ENCODE peak calls at places on chromosomes 13 and 19, in five cellular contexts. T is transverse colon, K is upper lobe of right lung, M is spleen, V is adrenal gland. S is an unnamed sample.

GRCh38 chr13:86142080-86142479 is 342.9 kb upstream of the SLITRK6 start:
- DNase-seq in T (no peak), V (no peak), M (no peak), K (no peak), S (no peak)

GRCh38 chr13:50914848-50915247 is 5.3 kb downstream of the RNASEH2B start:
- DNase-seq in K (no peak), V (no peak), T (no peak), M (no peak), S (no peak)

GRCh38 chr13:98977568-98978270 is at the start of gene DOCK9:
- DNase-seq in T (peak; percentile 34), V (peak; percentile 36), K (peak; percentile 69), M (no peak), S (peak; percentile 43)

GRCh38 chr19:19459707-19460251 is 54.3 kb downstream of the GATAD2A start:
- DNase-seq in M (peak; percentile 90), T (peak; percentile 54), K (no peak), V (peak; percentile 68), S (no peak)

GRCh38 chr13:93244141-93244917 is 17.7 kb downstream of the GPC6 start:
- DNase-seq in V (peak; percentile 28), T (no peak), M (no peak), K (no peak), S (peak; percentile 21)

GRCh38 chr19:15114153-15114540 is 6.9 kb downstream of the SYDE1 start:
- DNase-seq in K (no peak), V (peak; percentile 60), M (no peak), T (no peak), S (no peak)

GRCh38 chr13:66446413-66446812 is 783.7 kb downstream of the PCDH9 start:
- DNase-seq in T (no peak), K (no peak), M (no peak), V (no peak), S (no peak)

GRCh38 chr19:45560686-45561085 is 23.9 kb downstream of the OPA3 start:
- DNase-seq in T (no peak), K (no peak), V (no peak), M (no peak), S (no peak)

GRCh38 chr13:110462091-110462490 is 99.4 kb downstream of the RAB20 start:
- DNase-seq in V (no peak), M (no peak), T (no peak), K (no peak), S (no peak)

GRCh38 chr13:45133396-45134118 is 13.2 kb downstream of the GTF2F2 start:
- DNase-seq in T (no peak), K (no peak), M (no peak), V (no peak), S (no peak)

GRCh38 chr13:31970237-31970930 is 61.2 kb upstream of the FRY start:
- DNase-seq in V (no peak), K (no peak), T (no peak), M (no peak), S (no peak)

GRCh38 chr19:31262673-31263308 is 86.4 kb downstream of the TSHZ3 start:
- DNase-seq in M (no peak), V (no peak), T (no peak), K (no peak), S (no peak)

GRCh38 chr19:38684078-38684861 is 36.8 kb downstream of the ACTN4 start:
- DNase-seq in M (no peak), T (peak; percentile 87), V (peak; percentile 90), K (peak; percentile 79), S (peak; percentile 90)

GRCh38 chr13:76993021-76993420 is 1.1 kb downstream of the CLN5 start:
- DNase-seq in T (no peak), V (no peak), M (no peak), K (no peak), S (no peak)

GRCh38 chr19:35853038-35853756 is 893 bp upstream of the NPHS1 start:
- DNase-seq in V (no peak), T (no peak), K (no peak), M (no peak), S (no peak)

GRCh38 chr13:73058432-73058740 is 419 bp upstream of the KLF5 start:
- DNase-seq in V (no peak), T (no peak), M (no peak), K (no peak), S (no peak)

GRCh38 chr13:51637852-51638496 is 53.7 kb downstream of the WDFY2 start:
- DNase-seq in M (no peak), V (no peak), T (no peak), K (no peak), S (no peak)

GRCh38 chr13:51778407-51778806 is 25.6 kb downstream of the DHRS12 start:
- DNase-seq in T (no peak), M (no peak), V (peak; percentile 47), K (no peak), S (no peak)

GRCh38 chr13:107809125-107809524 is 406.2 kb downstream of the LIG4 start:
- DNase-seq in M (no peak), T (no peak), V (no peak), K (no peak), S (no peak)

GRCh38 chr19:48881741-48882657 is 9.8 kb downstream of the PPP1R15A start:
- DNase-seq in T (no peak), V (no peak), M (no peak), K (no peak), S (peak; percentile 44)

GRCh38 chr19:38304866-38305429 is 897 bp downstream of the C19orf33 start:
- DNase-seq in K (peak; percentile 92), V (no peak), T (peak; percentile 94), M (peak; percentile 86), S (peak; percentile 95)

GRCh38 chr13:33057019-33057785 is 41.0 kb downstream of the KL start:
- DNase-seq in K (no peak), V (no peak), T (no peak), M (no peak), S (no peak)

GRCh38 chr13:21637296-21637695 is 33.3 kb upstream of the MICU2 start:
- DNase-seq in M (peak; percentile 76), T (peak; percentile 86), V (peak; percentile 53), K (peak; percentile 87), S (peak; percentile 43)

GRCh38 chr19:30003862-30004261 is 61.8 kb downstream of the URI1 start:
- DNase-seq in V (no peak), K (no peak), T (no peak), M (no peak), S (no peak)

GRCh38 chr19:32675720-32676185 is at the start of gene RGS9BP:
- DNase-seq in K (peak; percentile 93), T (peak; percentile 87), M (peak; percentile 94), V (peak; percentile 88), S (peak; percentile 84)

DNA sequence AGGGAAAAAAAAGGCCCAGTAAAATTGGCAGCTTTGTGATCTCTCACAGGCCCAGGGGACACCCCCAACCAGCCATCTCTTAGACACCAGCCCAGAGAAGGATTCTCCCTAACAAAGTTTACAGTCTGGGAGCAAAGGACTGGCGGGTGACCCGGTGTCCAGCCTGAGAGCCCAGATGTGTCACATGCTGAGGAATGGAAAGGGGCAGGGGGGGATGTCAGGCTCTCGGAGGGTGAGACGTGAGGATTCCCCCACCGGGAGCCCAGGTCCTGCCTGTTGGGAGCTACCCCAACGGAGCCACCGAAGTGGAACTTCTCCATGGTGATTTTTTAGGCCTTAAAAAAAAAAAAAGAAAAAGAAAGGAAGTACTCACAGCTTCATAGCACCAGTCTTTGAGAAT is 4.8 kb upstream of the CTXN1 start:
- DNase-seq in M (no peak), V (no peak), K (no peak), T (no peak), S (no peak)
- TF ChIP-seq CTCF in M (no peak), V (no peak), K (no peak), T (no peak), S (no peak)

GRCh38 chr19:3762130-3762473 is 380 bp upstream of the MRPL54 start:
- DNase-seq in V (no peak), K (no peak), M (no peak), T (no peak), S (no peak)

GRCh38 chr19:3762501-3763459 is at the start of gene MRPL54:
- DNase-seq in M (peak; percentile 100), T (peak; percentile 100), V (peak; percentile 99), K (peak; percentile 100), S (peak; percentile 100)

GRCh38 chr19:3760871-3761361 is 576 bp downstream of the APBA3 start:
- DNase-seq in T (no peak), M (no peak), K (no peak), V (no peak), S (no peak)

GRCh38 chr19:3761382-3762129 is at the start of gene APBA3:
- DNase-seq in V (peak; percentile 91), T (peak; percentile 95), K (peak; percentile 96), M (peak; percentile 97), S (peak; percentile 96)

GRCh38 chr19:3759482-3760254 is 1.8 kb downstream of the APBA3 start:
- DNase-seq in T (no peak), K (no peak), M (no peak), V (no peak), S (no peak)
- H3K27ac ChIP-seq in T (no peak overlapping the region), K (no peak overlapping the region), M (no peak overlapping the region), V (no peak overlapping the region), S (no peak overlapping the region)

GRCh38 chr19:55300821-55301458 is 17.1 kb downstream of the BRSK1 start:
- DNase-seq in T (no peak), V (peak; percentile 60), M (no peak), K (no peak), S (no peak)
- H3K36me3 ChIP-seq in T (no peaks in the 10 kb centered on the region), V (peaks cover 12% of the 10 kb centered on the region), M (no peaks in the 10 kb centered on the region), K (no peaks in the 10 kb centered on the region), S (no peaks in the 10 kb centered on the region)

GRCh38 chr19:16527971-16528521 is 14.2 kb downstream of the CHERP start:
- DNase-seq in T (no peak), K (no peak), V (peak; percentile 35), M (no peak), S (no peak)
- TF ChIP-seq CTCF in T (peak; percentile 15), K (peak; percentile 34), V (peak; percentile 20), M (no peak), S (peak; percentile 28)

GRCh38 chr19:51339313-51339686 is 2.6 kb downstream of the VSIG10L start:
- DNase-seq in K (no peak), V (no peak), T (no peak), M (no peak), S (peak; percentile 66)

GRCh38 chr19:51337861-51338562 is 3.9 kb downstream of the VSIG10L start:
- DNase-seq in K (no peak), T (no peak), M (no peak), V (no peak), S (no peak)

GRCh38 chr19:51339687-51340656 is 2.0 kb downstream of the VSIG10L start:
- DNase-seq in K (peak; percentile 100), V (peak; percentile 100), M (peak; percentile 98), T (peak; percentile 99), S (peak; percentile 99)

GRCh38 chr19:51337141-51337860 is 4.6 kb downstream of the VSIG10L start:
- DNase-seq in K (no peak), V (no peak), T (no peak), M (no peak), S (no peak)

DNA sequence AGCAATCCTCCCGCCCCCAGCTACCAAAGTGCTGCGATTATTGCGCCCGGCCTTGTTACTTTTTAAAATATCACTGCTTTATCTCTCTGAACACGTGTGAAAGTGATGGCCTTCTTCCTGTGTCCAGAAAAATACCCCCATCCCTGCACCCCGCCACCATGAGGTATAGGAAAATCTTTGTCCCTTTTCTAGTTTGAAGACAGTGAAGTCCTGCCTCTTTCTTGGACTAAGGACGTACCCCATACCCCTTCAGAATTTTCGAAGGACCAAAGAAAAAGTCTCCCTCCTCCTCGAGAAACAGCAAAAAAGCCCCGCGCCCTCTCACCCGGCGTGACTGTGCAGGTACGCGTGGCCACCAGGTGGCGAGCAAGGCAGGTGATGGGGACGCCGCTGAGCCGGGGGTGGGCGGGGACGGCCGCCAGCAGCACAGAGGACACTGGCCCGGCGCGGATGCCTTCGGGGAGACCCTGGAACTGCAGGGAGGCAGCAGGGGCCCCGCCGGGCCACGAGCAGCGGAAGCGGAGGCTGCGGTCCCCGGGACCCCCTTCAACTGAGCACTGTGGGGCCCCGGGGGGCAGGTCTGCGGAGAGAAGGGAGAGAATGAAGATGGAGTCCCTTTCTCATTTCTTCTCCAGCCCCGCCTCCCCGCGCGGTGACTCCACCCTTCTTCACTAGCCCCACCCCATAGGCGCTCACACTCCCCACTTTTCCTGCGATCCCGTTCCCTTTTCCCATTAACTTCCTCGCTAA is 3.2 kb downstream of the VSIG10L start:
- DNase-seq in M (peak; percentile 96), V (peak; percentile 86), T (peak; percentile 90), K (peak; percentile 93), S (peak; percentile 94)
- H3K27ac ChIP-seq in M (peak overlapping the region; percentile 85), V (peak overlapping the region; percentile 13), T (peak overlapping the region; percentile 85), K (peak overlapping the region; percentile 45), S (peak overlapping the region; percentile 80)